ENCODE peak calls at places on chromosomes 12 and 14, in seven cellular contexts. Y is CD4-positive, alpha-beta T cell; J is nephron progenitor cell; A is AG04450; U is cardiac muscle cell; L is right lobe of liver; R is fibroblast of the aortic adventitia. E is an unnamed sample.

GRCh38 chr12:117072736-117073475 is 26.3 kb downstream of the TESC start:
- DNase-seq in J (no peak), A (no peak), Y (no peak), L (no peak), U (no peak), R (no peak), E (no peak)

GRCh38 chr12:20477691-20478090 is 109.4 kb downstream of the PDE3A start:
- DNase-seq in L (no peak), R (no peak), Y (no peak), J (no peak), U (peak), A (no peak), E (no peak)

GRCh38 chr14:95981939-95982338 is 57.2 kb upstream of the C14orf132 start:
- DNase-seq in A (no peak), L (no peak), Y (no peak), R (no peak), U (no peak), J (peak), E (no peak)

GRCh38 chr12:130992448-130992847 is 38.7 kb downstream of the ADGRD1 start:
- DNase-seq in A (no peak), R (no peak), J (no peak), L (no peak), U (no peak), Y (no peak), E (no peak)

GRCh38 chr12:89353188-89353822 is 1.0 kb upstream of the DUSP6 start:
- DNase-seq in A (no peak), R (no peak), Y (no peak), U (peak), J (peak), L (peak), E (peak)

GRCh38 chr14:20503905-20504304 is 1.4 kb upstream of the RNASE10 start:
- DNase-seq in J (no peak), U (no peak), L (no peak), R (no peak), A (no peak), Y (no peak), E (no peak)

GRCh38 chr14:82125963-82126362 is 592.3 kb upstream of the SEL1L start:
- DNase-seq in J (no peak), R (no peak), Y (no peak), A (no peak), L (no peak), U (no peak), E (no peak)

GRCh38 chr12:107992870-107993451 is 136.1 kb upstream of the WSCD2 start:
- DNase-seq in A (no peak), R (peak), U (peak), L (no peak), Y (no peak), J (peak), E (no peak)

GRCh38 chr12:21118760-21119159 is 12.2 kb upstream of the SLCO1B1 start:
- DNase-seq in J (no peak), Y (no peak), U (no peak), A (no peak), L (no peak), R (no peak), E (no peak)

GRCh38 chr14:55884819-55885218 is 233.4 kb upstream of the PELI2 start:
- DNase-seq in J (no peak), L (no peak), A (no peak), Y (no peak), R (no peak), U (no peak), E (no peak)

DNA sequence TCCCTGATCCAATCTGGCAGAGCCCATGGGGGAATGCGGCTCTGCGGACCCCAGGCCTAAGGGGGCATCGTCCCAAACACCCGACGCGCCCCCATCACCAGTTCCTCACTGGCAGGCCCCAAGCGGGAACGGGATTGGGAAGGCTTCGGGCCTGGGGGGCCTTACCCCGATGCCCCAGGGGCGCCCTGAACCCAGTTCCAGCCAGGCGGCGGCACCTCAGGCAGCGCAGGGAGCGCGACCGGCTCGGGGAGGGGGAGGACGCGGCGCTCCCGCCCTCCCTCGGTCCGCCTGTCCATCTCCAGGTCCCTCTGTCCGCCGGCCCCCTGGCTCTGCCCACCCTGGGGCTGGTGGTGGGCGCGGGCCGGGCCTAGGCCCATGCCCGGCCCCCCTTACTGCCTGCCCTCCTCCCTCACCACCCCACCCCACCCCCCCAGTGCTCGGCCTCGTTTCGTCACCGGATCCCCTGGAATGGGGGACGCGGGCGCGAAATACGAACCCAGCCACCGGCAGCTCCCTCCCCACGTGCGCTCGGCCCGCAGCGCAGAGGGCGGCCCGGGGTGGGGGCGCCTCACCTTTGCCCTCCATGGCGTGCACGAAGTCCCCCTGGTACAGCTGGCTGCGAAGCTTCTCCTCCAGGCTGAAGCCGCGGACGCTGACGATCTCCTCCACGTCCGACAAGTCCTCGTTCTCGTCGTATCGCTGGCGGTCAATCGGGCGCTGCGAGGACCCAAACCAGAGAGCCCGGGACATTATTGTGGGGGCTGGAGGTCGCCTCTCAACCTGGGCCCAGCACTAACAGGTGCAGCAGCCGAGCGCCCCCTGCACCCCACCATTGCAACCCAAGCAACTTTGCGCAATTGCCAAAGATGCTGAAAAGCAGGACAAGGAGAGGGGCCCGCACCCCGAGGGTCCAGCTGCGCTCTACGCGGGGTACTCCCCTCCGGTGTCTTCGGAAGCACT is 2.3 kb downstream of the KDM2B start:
- DNase-seq in A (no peak), R (peak), L (peak), U (peak), J (peak), Y (peak), E (peak)
- TF ChIP-seq CTCF in A (no peak), R (no peak), L (no peak), U (no peak), J (no peak), Y (no peak), E (no peak)

DNA sequence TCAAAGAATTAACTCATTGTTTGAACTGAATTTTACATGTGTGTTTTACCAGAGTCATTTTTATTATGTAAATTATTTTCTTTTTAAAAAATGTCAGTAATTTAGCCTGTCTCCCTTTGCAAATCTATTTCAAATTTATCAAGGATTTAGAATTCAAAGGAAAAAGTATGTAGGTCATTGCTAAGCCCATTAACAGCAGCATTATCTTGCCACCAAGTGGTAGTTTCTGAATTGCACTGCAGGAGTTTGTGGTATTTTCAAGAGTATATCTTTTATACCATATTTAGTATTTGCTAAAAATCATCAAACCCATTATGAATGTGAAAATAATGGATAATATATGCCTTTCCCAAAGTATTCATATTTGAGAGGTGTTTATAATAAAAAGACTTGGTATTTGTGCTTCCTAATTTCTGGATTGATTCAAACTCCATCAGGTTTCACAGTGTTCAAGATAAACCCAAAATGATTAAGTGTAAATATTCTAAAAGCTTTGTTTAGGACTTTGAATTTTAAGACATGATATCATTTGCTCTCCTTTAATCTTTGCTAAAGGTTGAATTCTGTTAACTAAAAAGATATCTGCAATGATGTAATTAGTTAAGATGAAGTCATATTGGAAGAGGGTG is 711.4 kb downstream of the FSCB start:
- DNase-seq in A (no peak), R (peak), Y (no peak), L (no peak), J (no peak), U (peak), E (no peak)
- TF ChIP-seq CTCF in A (peak), R (peak), Y (no peak), L (peak), J (peak), U (peak), E (peak)

GRCh38 chr12:112564160-112564559 is 145.4 kb downstream of the PTPN11 start:
- DNase-seq in A (no peak), Y (no peak), R (no peak), J (no peak), L (no peak), U (no peak), E (no peak)
- TF ChIP-seq CTCF in A (no peak), Y (no peak), R (no peak), J (no peak), L (no peak), U (no peak), E (peak)

DNA sequence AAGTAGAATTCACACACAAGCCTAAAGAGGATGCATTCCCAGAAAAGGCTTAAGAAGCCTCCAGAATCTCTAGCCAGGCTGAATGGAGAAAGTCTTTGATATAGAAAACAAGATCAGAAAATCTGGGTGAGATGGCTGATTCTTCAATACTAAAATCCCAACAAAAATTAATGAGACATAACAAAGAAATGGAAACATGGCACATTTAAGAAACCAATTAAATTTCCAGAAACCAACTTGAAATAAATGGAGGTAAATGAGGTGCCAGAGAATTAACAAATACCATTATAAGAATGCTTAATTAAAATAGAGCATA is 51.9 kb downstream of the CPSF6 start:
- DNase-seq in U (no peak), J (no peak), Y (no peak), L (no peak), A (no peak), R (no peak), E (no peak)
- TF ChIP-seq CTCF in U (no peak), J (peak), Y (no peak), L (no peak), A (no peak), R (no peak), E (peak)

DNA sequence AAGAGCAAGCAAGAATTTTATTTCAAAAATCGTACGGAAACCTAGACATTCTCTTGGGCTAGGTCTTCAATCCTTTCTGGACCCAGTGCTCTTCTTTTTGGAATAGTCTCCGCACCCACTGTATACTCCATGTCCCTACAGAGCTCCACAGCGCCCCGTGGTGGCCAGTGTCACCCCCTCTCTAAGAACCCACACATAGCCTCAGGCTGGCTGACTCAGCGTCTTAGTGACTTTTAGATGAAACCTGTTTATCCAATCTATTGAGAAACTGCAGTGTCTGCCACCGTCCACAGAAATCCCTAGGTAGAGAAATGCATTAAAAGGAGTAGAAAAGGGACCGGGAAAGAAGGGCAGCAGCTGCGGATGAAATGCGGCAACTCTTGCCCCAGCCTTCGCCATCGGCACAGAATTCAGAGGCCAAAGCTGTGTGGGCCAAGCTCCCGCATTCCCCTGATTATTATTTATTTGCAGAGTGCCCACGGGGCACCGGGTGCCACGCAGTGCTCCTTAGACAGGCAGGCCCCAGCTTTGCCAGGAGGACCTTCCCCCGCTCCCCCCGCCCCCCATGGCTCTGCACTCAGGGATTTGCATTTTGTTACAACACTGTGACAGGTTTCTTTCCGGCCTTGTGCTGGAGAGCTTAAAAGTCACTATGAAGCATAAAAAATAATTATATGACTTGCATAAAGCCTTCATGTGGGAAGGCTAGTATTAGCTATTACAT is 170.1 kb upstream of the FKBP4 start:
- DNase-seq in L (no peak), J (peak), R (peak), A (no peak), U (peak), Y (no peak), E (peak)
- TF ChIP-seq CTCF in L (no peak), J (no peak), R (peak), A (peak), U (peak), Y (no peak), E (peak)

GRCh38 chr14:102772781-102773570 is 4.3 kb upstream of the TRAF3 start:
- DNase-seq in R (no peak), Y (no peak), J (no peak), U (no peak), A (no peak), L (no peak), E (no peak)
- TF ChIP-seq CTCF in R (no peak), Y (no peak), J (peak), U (peak), A (peak), L (no peak), E (no peak)

GRCh38 chr12:65511927-65512326 is 233.4 kb downstream of the MSRB3 start:
- DNase-seq in R (no peak), L (no peak), Y (no peak), U (no peak), J (no peak), A (no peak), E (no peak)

GRCh38 chr12:65510584-65511050 is 232.1 kb downstream of the MSRB3 start:
- DNase-seq in U (peak), Y (no peak), R (no peak), L (peak), J (peak), A (no peak), E (no peak)

GRCh38 chr12:65509953-65510352 is 231.5 kb downstream of the MSRB3 start:
- DNase-seq in U (no peak), J (peak), Y (no peak), L (no peak), A (no peak), R (no peak), E (no peak)

GRCh38 chr12:65508281-65509035 is 230.0 kb downstream of the MSRB3 start:
- DNase-seq in J (no peak), L (no peak), A (no peak), U (no peak), R (no peak), Y (no peak), E (no peak)

DNA sequence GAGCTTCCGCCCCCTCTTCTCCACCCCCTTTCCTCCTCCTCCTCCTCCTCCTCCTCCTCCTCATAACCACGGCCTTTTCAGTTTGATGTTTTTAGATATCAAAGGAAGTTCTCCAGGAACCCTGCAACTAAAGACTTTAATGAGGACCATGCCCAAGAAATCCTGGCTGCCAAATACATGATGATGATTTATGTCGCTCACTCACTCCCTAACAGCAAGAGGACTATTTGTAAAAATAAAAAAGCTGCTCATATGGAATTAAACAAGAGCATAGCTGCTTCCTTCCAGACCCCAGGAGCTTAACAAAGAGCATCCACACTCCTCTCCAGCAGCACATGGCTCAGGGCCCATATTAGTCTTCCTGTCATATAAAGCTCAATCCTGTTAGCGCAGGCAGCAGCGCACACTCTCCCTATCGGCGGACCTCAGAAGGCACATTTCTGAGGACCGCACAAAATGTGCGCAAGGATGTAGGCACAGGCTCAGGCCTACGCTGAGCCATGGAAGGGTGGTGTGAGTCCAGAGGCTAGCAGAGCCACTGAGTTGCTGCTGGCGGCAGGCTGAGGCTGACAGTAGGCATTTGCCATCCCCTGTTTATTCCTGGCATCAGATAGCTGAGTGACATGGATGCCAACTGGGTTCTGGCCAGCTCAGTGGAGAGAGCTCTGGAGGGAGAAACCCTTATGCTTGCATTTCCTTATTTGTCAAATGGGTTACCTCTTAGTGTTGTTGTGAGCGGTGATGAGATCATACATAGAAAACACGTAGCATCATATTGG is 232.8 kb downstream of the MSRB3 start:
- DNase-seq in A (no peak), U (no peak), Y (no peak), R (no peak), J (no peak), L (peak), E (no peak)
- TF ChIP-seq CTCF in A (no peak), U (no peak), Y (no peak), R (no peak), J (no peak), L (no peak), E (no peak)

DNA sequence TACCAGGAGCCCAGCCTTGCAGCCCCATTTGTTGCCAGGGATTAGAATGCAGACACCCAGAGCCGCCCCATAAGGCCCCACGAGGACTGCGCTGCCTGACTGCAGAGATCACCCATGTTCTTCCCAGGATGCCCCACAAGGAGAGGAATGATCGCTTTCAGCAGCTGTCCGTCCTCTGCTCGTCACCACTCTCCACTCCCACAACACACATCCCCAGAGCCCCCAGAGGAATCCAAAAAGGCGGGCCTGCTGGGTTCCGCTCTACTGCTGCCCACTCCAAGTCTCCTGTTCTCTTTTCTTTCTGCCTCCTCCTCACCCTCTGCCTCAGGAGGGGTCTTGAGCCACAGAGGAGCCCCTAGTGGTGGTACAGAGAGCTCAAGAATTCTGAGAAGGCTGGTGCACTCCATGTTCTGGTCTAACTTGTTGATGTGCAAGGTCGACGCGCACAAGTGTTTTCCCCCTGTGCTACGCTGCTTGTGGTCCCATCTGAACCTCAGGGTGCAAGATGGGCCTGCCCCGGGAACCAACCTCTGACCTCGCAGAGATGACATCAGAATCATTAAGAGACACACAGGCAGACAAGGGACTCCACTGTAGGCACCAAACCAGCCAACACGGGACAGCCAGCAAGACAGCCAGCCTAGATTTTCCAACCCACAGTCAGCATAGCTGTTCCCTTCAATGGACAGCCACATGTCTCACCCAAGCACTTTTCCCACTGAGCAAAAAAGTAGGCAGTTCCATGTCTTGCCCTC is 30.0 kb downstream of the PXN start:
- DNase-seq in Y (no peak), A (no peak), U (no peak), R (no peak), J (peak), L (no peak), E (no peak)
- TF ChIP-seq CTCF in Y (no peak), A (peak), U (peak), R (peak), J (peak), L (no peak), E (no peak)

E was measured in mesothelial cell of epicardium.